ENCODE peak calls at places on chromosomes 11 and 22, in seven cellular contexts. One of them, this sample, is unnamed.

GRCh38 chr11:33089776-33090175 is 50.4 kb downstream of the TCP11L1 start:
- DNase-seq in kidney glomerular epithelial cell: peak
- DNase-seq in stimulated activated CD8-positive, alpha-beta memory T cell treated with anti-CD3 and anti-CD28 coated beads, Interleukin-4, amount 100 ng/mL, for 1 hour: no peak
- DNase-seq in stimulated activated CD4-positive, alpha-beta T cell treated with anti-CD3 and anti-CD28 coated beads, Interleukin-1b, Interleukin-23, amount 100 ng/mL, for 24 hours: no peak
- DNase-seq in fibroblast of lung: peak
- DNase-seq in uterus: no peak
- DNase-seq in tibial nerve: no peak
- DNase-seq in this sample: peak

GRCh38 chr11:105900515-105901035 is 121.5 kb downstream of the MSANTD4 start:
- DNase-seq in kidney glomerular epithelial cell: no peak
- DNase-seq in stimulated activated CD8-positive, alpha-beta memory T cell treated with anti-CD3 and anti-CD28 coated beads, Interleukin-4, amount 100 ng/mL, for 1 hour: no peak
- DNase-seq in stimulated activated CD4-positive, alpha-beta T cell treated with anti-CD3 and anti-CD28 coated beads, Interleukin-1b, Interleukin-23, amount 100 ng/mL, for 24 hours: no peak
- DNase-seq in fibroblast of lung: no peak
- DNase-seq in uterus: no peak
- DNase-seq in tibial nerve: no peak
- DNase-seq in this sample: no peak

GRCh38 chr11:123653997-123654565 is 343 bp downstream of the SCN3B start:
- DNase-seq in kidney glomerular epithelial cell: peak
- DNase-seq in stimulated activated CD8-positive, alpha-beta memory T cell treated with anti-CD3 and anti-CD28 coated beads, Interleukin-4, amount 100 ng/mL, for 1 hour: no peak
- DNase-seq in stimulated activated CD4-positive, alpha-beta T cell treated with anti-CD3 and anti-CD28 coated beads, Interleukin-1b, Interleukin-23, amount 100 ng/mL, for 24 hours: no peak
- DNase-seq in fibroblast of lung: peak
- DNase-seq in uterus: peak
- DNase-seq in tibial nerve: no peak
- DNase-seq in this sample: peak

GRCh38 chr11:77086521-77087472 is 15.8 kb upstream of the OMP start:
- DNase-seq in kidney glomerular epithelial cell: no peak
- DNase-seq in stimulated activated CD8-positive, alpha-beta memory T cell treated with anti-CD3 and anti-CD28 coated beads, Interleukin-4, amount 100 ng/mL, for 1 hour: no peak
- DNase-seq in stimulated activated CD4-positive, alpha-beta T cell treated with anti-CD3 and anti-CD28 coated beads, Interleukin-1b, Interleukin-23, amount 100 ng/mL, for 24 hours: no peak
- DNase-seq in fibroblast of lung: no peak
- DNase-seq in uterus: no peak
- DNase-seq in tibial nerve: no peak
- DNase-seq in this sample: no peak

GRCh38 chr22:49788492-49788891 is 39.2 kb downstream of the BRD1 start:
- DNase-seq in kidney glomerular epithelial cell: no peak
- DNase-seq in stimulated activated CD8-positive, alpha-beta memory T cell treated with anti-CD3 and anti-CD28 coated beads, Interleukin-4, amount 100 ng/mL, for 1 hour: no peak
- DNase-seq in stimulated activated CD4-positive, alpha-beta T cell treated with anti-CD3 and anti-CD28 coated beads, Interleukin-1b, Interleukin-23, amount 100 ng/mL, for 24 hours: no peak
- DNase-seq in fibroblast of lung: no peak
- DNase-seq in uterus: peak
- DNase-seq in tibial nerve: peak
- DNase-seq in this sample: no peak

GRCh38 chr11:60872124-60872951 is 5.0 kb downstream of the ZP1 start:
- DNase-seq in kidney glomerular epithelial cell: no peak
- DNase-seq in stimulated activated CD8-positive, alpha-beta memory T cell treated with anti-CD3 and anti-CD28 coated beads, Interleukin-4, amount 100 ng/mL, for 1 hour: no peak
- DNase-seq in stimulated activated CD4-positive, alpha-beta T cell treated with anti-CD3 and anti-CD28 coated beads, Interleukin-1b, Interleukin-23, amount 100 ng/mL, for 24 hours: no peak
- DNase-seq in fibroblast of lung: peak
- DNase-seq in uterus: no peak
- DNase-seq in tibial nerve: peak
- DNase-seq in this sample: no peak

GRCh38 chr11:106983251-106983650 is 35.0 kb downstream of the GUCY1A2 start:
- DNase-seq in kidney glomerular epithelial cell: no peak
- DNase-seq in stimulated activated CD8-positive, alpha-beta memory T cell treated with anti-CD3 and anti-CD28 coated beads, Interleukin-4, amount 100 ng/mL, for 1 hour: no peak
- DNase-seq in stimulated activated CD4-positive, alpha-beta T cell treated with anti-CD3 and anti-CD28 coated beads, Interleukin-1b, Interleukin-23, amount 100 ng/mL, for 24 hours: no peak
- DNase-seq in fibroblast of lung: no peak
- DNase-seq in uterus: no peak
- DNase-seq in tibial nerve: no peak
- DNase-seq in this sample: no peak

GRCh38 chr22:46652081-46652929 is 32.1 kb downstream of the GRAMD4 start:
- DNase-seq in kidney glomerular epithelial cell: no peak
- DNase-seq in stimulated activated CD8-positive, alpha-beta memory T cell treated with anti-CD3 and anti-CD28 coated beads, Interleukin-4, amount 100 ng/mL, for 1 hour: no peak
- DNase-seq in stimulated activated CD4-positive, alpha-beta T cell treated with anti-CD3 and anti-CD28 coated beads, Interleukin-1b, Interleukin-23, amount 100 ng/mL, for 24 hours: no peak
- DNase-seq in fibroblast of lung: peak
- DNase-seq in uterus: no peak
- DNase-seq in tibial nerve: no peak
- DNase-seq in this sample: peak

GRCh38 chr22:41410311-41410751 is 28.6 kb downstream of the TEF start:
- DNase-seq in kidney glomerular epithelial cell: no peak
- DNase-seq in stimulated activated CD8-positive, alpha-beta memory T cell treated with anti-CD3 and anti-CD28 coated beads, Interleukin-4, amount 100 ng/mL, for 1 hour: no peak
- DNase-seq in stimulated activated CD4-positive, alpha-beta T cell treated with anti-CD3 and anti-CD28 coated beads, Interleukin-1b, Interleukin-23, amount 100 ng/mL, for 24 hours: no peak
- DNase-seq in fibroblast of lung: no peak
- DNase-seq in uterus: no peak
- DNase-seq in tibial nerve: no peak
- DNase-seq in this sample: no peak

GRCh38 chr22:36395922-36396321 is 8.2 kb upstream of the MYH9 start:
- DNase-seq in kidney glomerular epithelial cell: peak
- DNase-seq in stimulated activated CD8-positive, alpha-beta memory T cell treated with anti-CD3 and anti-CD28 coated beads, Interleukin-4, amount 100 ng/mL, for 1 hour: no peak
- DNase-seq in stimulated activated CD4-positive, alpha-beta T cell treated with anti-CD3 and anti-CD28 coated beads, Interleukin-1b, Interleukin-23, amount 100 ng/mL, for 24 hours: no peak
- DNase-seq in fibroblast of lung: peak
- DNase-seq in uterus: no peak
- DNase-seq in tibial nerve: no peak
- DNase-seq in this sample: peak

This sample was measured in kidney tubule cell.